ENCODE peak calls at places on chromosomes 11 and 22, in ten cellular contexts. One of them, this sample, is unnamed.

GRCh38 chr11:120316880-120317688 is 8.0 kb upstream of the TLCD5 start:
- DNase-seq in right atrium auricular region: peak
- DNase-seq in adrenal gland: peak
- DNase-seq in psoas muscle: no peak
- DNase-seq in HCT116: no peak
- DNase-seq in Peyer's patch: no peak
- DNase-seq in NB4: no peak
- DNase-seq in cardiac muscle cell: peak
- DNase-seq in pancreas: no peak
- DNase-seq in choroid plexus epithelial cell: peak
- DNase-seq in this sample: no peak

GRCh38 chr11:2847511-2847910 is 38.1 kb downstream of the CDKN1C start:
- DNase-seq in Peyer's patch: no peak
- DNase-seq in HCT116: no peak
- DNase-seq in choroid plexus epithelial cell: no peak
- DNase-seq in psoas muscle: no peak
- DNase-seq in adrenal gland: no peak
- DNase-seq in pancreas: no peak
- DNase-seq in right atrium auricular region: no peak
- DNase-seq in cardiac muscle cell: no peak
- DNase-seq in NB4: no peak
- DNase-seq in this sample: no peak

GRCh38 chr22:49812838-49813237 is 14.8 kb downstream of the BRD1 start:
- DNase-seq in Peyer's patch: no peak
- DNase-seq in choroid plexus epithelial cell: peak
- DNase-seq in right atrium auricular region: no peak
- DNase-seq in cardiac muscle cell: no peak
- DNase-seq in adrenal gland: peak
- DNase-seq in HCT116: no peak
- DNase-seq in NB4: no peak
- DNase-seq in pancreas: no peak
- DNase-seq in psoas muscle: peak
- DNase-seq in this sample: no peak

GRCh38 chr11:44506375-44507016 is 59.0 kb upstream of the CD82 start:
- DNase-seq in psoas muscle: no peak
- DNase-seq in adrenal gland: no peak
- DNase-seq in Peyer's patch: no peak
- DNase-seq in NB4: peak
- DNase-seq in cardiac muscle cell: no peak
- DNase-seq in right atrium auricular region: no peak
- DNase-seq in choroid plexus epithelial cell: no peak
- DNase-seq in pancreas: no peak
- DNase-seq in HCT116: peak
- DNase-seq in this sample: no peak

GRCh38 chr11:131204984-131205383 is 165.4 kb upstream of the NTM start:
- DNase-seq in pancreas: no peak
- DNase-seq in choroid plexus epithelial cell: no peak
- DNase-seq in Peyer's patch: no peak
- DNase-seq in HCT116: no peak
- DNase-seq in NB4: no peak
- DNase-seq in right atrium auricular region: no peak
- DNase-seq in adrenal gland: no peak
- DNase-seq in psoas muscle: no peak
- DNase-seq in cardiac muscle cell: no peak
- DNase-seq in this sample: no peak

GRCh38 chr11:108093128-108093904 is 28.1 kb upstream of the ACAT1 start:
- DNase-seq in HCT116: no peak
- DNase-seq in psoas muscle: no peak
- DNase-seq in cardiac muscle cell: no peak
- DNase-seq in choroid plexus epithelial cell: peak
- DNase-seq in adrenal gland: no peak
- DNase-seq in pancreas: no peak
- DNase-seq in right atrium auricular region: no peak
- DNase-seq in Peyer's patch: no peak
- DNase-seq in NB4: no peak
- DNase-seq in this sample: no peak

GRCh38 chr22:47106806-47107205 is 344.4 kb downstream of the TBC1D22A start:
- DNase-seq in adrenal gland: no peak
- DNase-seq in NB4: no peak
- DNase-seq in Peyer's patch: no peak
- DNase-seq in right atrium auricular region: no peak
- DNase-seq in choroid plexus epithelial cell: no peak
- DNase-seq in cardiac muscle cell: no peak
- DNase-seq in pancreas: no peak
- DNase-seq in HCT116: no peak
- DNase-seq in psoas muscle: no peak
- DNase-seq in this sample: no peak

GRCh38 chr11:121494355-121495099 is 41.8 kb upstream of the SORL1-AS1 start:
- DNase-seq in adrenal gland: no peak
- DNase-seq in Peyer's patch: peak
- DNase-seq in psoas muscle: no peak
- DNase-seq in pancreas: no peak
- DNase-seq in choroid plexus epithelial cell: no peak
- DNase-seq in right atrium auricular region: peak
- DNase-seq in HCT116: no peak
- DNase-seq in cardiac muscle cell: no peak
- DNase-seq in NB4: peak
- DNase-seq in this sample: peak

DNA sequence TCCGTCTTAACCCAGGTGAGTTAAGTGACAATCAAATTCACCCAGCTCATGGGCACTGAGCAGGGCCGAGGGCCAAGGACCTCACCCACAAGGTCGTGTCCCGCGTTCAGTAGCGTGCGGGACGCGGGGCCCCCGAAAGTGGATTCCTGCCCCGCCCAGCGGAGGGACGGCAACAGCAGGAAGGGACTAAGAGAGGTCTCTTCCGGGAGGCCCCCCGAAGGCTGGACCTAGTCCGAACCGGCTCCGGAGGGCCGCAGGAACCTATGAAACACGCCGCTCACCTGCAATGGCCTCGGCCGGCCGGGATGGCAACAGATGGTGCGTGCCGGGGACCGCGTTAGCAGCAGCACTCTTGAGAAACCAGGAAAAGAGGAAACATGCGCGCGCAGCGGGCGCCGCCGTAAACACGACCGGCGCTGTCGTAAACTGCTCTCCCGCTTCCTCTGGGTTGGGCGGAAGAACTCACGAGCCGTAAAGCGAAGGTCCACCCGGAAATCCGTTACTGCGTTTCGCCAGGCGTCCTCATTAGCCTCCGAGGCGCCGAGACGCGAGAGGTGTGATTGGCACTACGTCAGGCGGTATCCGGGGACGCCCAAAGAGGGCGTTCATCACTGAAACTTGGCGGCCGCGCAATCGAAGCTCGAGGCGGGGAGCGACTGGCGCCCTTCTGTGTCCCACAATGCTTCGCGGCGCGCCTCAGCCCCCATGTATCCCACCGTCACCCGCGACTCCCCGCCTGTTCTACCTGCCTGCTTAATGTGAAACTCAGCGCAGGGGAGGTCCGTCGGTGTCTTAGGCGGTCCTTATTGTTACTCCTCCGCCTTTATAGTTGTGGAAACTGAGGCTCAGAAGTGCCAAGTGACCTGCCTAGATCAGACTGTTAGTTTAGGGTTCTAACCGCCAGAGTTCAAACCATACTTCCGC is at the start of gene EIF3D:
- DNase-seq in cardiac muscle cell: peak
- DNase-seq in psoas muscle: peak
- DNase-seq in NB4: peak
- DNase-seq in Peyer's patch: peak
- DNase-seq in HCT116: peak
- DNase-seq in adrenal gland: peak
- DNase-seq in pancreas: peak
- DNase-seq in choroid plexus epithelial cell: peak
- DNase-seq in right atrium auricular region: peak
- DNase-seq in this sample: peak
- TF ChIP-seq CTCF in cardiac muscle cell: no peak
- TF ChIP-seq CTCF in psoas muscle: no peak
- TF ChIP-seq CTCF in NB4: no peak
- TF ChIP-seq CTCF in Peyer's patch: peak
- TF ChIP-seq CTCF in HCT116: no peak
- TF ChIP-seq CTCF in adrenal gland: no peak
- TF ChIP-seq CTCF in pancreas: no peak
- TF ChIP-seq CTCF in choroid plexus epithelial cell: no peak
- TF ChIP-seq CTCF in right atrium auricular region: no peak
- TF ChIP-seq CTCF in this sample: no peak

DNA sequence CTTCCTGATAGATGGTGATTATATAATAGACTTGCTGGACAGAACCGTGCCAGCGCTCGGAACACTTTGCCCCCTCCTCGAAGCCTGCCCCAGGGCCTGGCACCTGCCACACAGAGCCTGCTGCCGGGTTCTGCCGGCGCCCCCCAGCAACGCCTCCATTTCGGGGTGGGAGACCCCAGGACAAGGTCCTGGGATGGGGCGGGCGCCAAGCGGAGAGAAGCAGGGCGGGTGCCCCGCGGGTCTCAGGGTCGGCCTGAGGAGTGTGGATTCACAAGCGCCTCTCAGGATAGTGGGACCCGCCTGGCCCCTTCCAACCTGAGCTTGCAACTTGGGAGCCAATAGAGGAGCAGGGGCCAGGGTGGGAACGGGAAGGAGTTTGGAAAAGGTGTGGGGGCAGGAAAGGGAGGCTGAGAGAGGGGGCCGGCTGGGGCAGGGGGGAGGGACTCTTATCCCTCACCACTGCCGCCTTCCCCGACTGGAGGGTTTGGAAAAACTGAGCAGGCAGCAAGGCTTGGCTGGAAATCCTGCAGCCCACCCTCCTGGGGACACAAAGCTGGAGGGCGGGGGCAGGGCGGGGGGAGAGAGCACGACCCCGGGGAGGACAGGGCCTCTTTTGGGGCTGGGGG is 3.3 kb upstream of the BCL9L start:
- DNase-seq in right atrium auricular region: no peak
- DNase-seq in Peyer's patch: no peak
- DNase-seq in pancreas: peak
- DNase-seq in choroid plexus epithelial cell: peak
- DNase-seq in psoas muscle: no peak
- DNase-seq in NB4: no peak
- DNase-seq in adrenal gland: peak
- DNase-seq in HCT116: no peak
- DNase-seq in cardiac muscle cell: peak
- DNase-seq in this sample: peak
- TF ChIP-seq CTCF in right atrium auricular region: no peak
- TF ChIP-seq CTCF in Peyer's patch: no peak
- TF ChIP-seq CTCF in pancreas: no peak
- TF ChIP-seq CTCF in choroid plexus epithelial cell: no peak
- TF ChIP-seq CTCF in psoas muscle: no peak
- TF ChIP-seq CTCF in NB4: no peak
- TF ChIP-seq CTCF in adrenal gland: no peak
- TF ChIP-seq CTCF in HCT116: no peak
- TF ChIP-seq CTCF in cardiac muscle cell: no peak
- TF ChIP-seq CTCF in this sample: no peak

GRCh38 chr11:65311197-65311631 is 3.5 kb upstream of the CDC42EP2 start:
- DNase-seq in Peyer's patch: no peak
- DNase-seq in pancreas: peak
- DNase-seq in psoas muscle: no peak
- DNase-seq in NB4: no peak
- DNase-seq in HCT116: no peak
- DNase-seq in right atrium auricular region: peak
- DNase-seq in cardiac muscle cell: no peak
- DNase-seq in choroid plexus epithelial cell: no peak
- DNase-seq in adrenal gland: no peak
- DNase-seq in this sample: no peak

GRCh38 chr11:65310215-65310614 is 4.5 kb upstream of the CDC42EP2 start:
- DNase-seq in cardiac muscle cell: no peak
- DNase-seq in psoas muscle: peak
- DNase-seq in pancreas: peak
- DNase-seq in choroid plexus epithelial cell: peak
- DNase-seq in Peyer's patch: no peak
- DNase-seq in right atrium auricular region: no peak
- DNase-seq in adrenal gland: peak
- DNase-seq in NB4: no peak
- DNase-seq in HCT116: no peak
- DNase-seq in this sample: no peak

GRCh38 chr11:65308281-65308891 is 6.3 kb upstream of the CDC42EP2 start:
- DNase-seq in right atrium auricular region: no peak
- DNase-seq in adrenal gland: no peak
- DNase-seq in pancreas: peak
- DNase-seq in Peyer's patch: no peak
- DNase-seq in psoas muscle: peak
- DNase-seq in cardiac muscle cell: no peak
- DNase-seq in choroid plexus epithelial cell: peak
- DNase-seq in NB4: no peak
- DNase-seq in HCT116: no peak
- DNase-seq in this sample: no peak

GRCh38 chr11:65309006-65309405 is 5.7 kb upstream of the CDC42EP2 start:
- DNase-seq in cardiac muscle cell: no peak
- DNase-seq in pancreas: no peak
- DNase-seq in Peyer's patch: no peak
- DNase-seq in HCT116: no peak
- DNase-seq in adrenal gland: no peak
- DNase-seq in psoas muscle: peak
- DNase-seq in right atrium auricular region: no peak
- DNase-seq in choroid plexus epithelial cell: no peak
- DNase-seq in NB4: no peak
- DNase-seq in this sample: no peak

DNA sequence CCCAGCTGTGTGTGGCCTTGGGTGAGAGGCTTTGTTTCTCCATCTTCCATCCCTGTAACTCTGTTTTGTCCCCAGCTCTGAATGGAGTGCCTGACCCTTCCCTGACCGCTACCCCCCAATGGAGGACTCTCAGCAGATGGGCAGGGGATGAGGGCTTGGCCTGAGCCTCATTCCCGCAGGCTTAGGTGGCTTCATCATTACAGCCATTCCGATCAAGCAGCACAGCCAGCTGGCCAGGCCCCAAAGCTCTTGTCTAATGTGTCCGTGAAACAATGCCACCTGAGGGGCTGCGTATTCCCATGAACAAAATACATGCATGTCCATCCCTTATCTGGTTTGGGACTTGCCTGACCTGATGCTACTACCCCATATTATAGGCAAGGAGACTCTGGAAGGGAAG is 3.9 kb upstream of the CDC42EP2 start:
- DNase-seq in adrenal gland: no peak
- DNase-seq in psoas muscle: peak
- DNase-seq in HCT116: no peak
- DNase-seq in NB4: no peak
- DNase-seq in cardiac muscle cell: no peak
- DNase-seq in Peyer's patch: no peak
- DNase-seq in choroid plexus epithelial cell: no peak
- DNase-seq in pancreas: no peak
- DNase-seq in right atrium auricular region: no peak
- DNase-seq in this sample: no peak
- TF ChIP-seq CTCF in adrenal gland: no peak
- TF ChIP-seq CTCF in psoas muscle: no peak
- TF ChIP-seq CTCF in HCT116: no peak
- TF ChIP-seq CTCF in NB4: no peak
- TF ChIP-seq CTCF in cardiac muscle cell: no peak
- TF ChIP-seq CTCF in Peyer's patch: no peak
- TF ChIP-seq CTCF in choroid plexus epithelial cell: no peak
- TF ChIP-seq CTCF in pancreas: no peak
- TF ChIP-seq CTCF in right atrium auricular region: no peak
- TF ChIP-seq CTCF in this sample: no peak

DNA sequence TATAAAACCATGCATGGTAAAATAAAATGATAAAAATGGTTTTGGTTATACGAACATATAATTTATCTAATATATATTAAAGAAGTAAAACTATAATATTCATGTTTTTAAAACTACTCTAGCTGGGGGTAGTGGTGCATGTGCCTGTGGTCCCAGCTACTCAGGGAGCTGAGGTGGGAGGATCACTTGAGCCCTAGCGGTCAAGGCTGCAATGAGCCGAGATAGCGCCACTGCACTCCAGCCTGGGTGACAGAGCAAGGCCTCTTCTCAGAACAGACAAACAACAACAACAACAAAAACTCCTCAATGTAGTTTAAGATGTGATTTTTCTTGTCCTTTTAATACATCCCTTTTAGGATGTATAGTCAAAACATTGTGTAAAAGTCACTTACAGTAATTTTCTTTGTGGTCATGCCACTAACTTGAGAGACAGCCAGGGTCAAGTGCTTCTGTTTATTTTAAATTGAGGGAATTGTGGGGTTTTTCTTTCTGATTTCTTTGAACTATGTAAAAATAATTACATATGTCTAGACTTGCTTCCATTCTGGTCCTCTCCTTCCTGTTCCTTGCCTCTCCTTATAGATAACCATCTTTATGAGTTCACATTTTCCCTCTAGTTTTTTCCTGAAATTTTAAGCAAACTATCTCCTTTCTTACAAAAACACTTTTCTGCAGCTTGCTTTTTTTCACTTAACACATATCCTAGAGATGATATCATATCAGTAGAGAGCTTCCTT is 9.2 kb downstream of the OR2AT4 start:
- DNase-seq in cardiac muscle cell: no peak
- DNase-seq in choroid plexus epithelial cell: no peak
- DNase-seq in HCT116: no peak
- DNase-seq in psoas muscle: no peak
- DNase-seq in adrenal gland: no peak
- DNase-seq in NB4: no peak
- DNase-seq in pancreas: no peak
- DNase-seq in right atrium auricular region: no peak
- DNase-seq in Peyer's patch: no peak
- DNase-seq in this sample: no peak
- TF ChIP-seq CTCF in cardiac muscle cell: no peak
- TF ChIP-seq CTCF in choroid plexus epithelial cell: peak
- TF ChIP-seq CTCF in HCT116: no peak
- TF ChIP-seq CTCF in psoas muscle: no peak
- TF ChIP-seq CTCF in adrenal gland: no peak
- TF ChIP-seq CTCF in NB4: no peak
- TF ChIP-seq CTCF in pancreas: no peak
- TF ChIP-seq CTCF in right atrium auricular region: no peak
- TF ChIP-seq CTCF in Peyer's patch: no peak
- TF ChIP-seq CTCF in this sample: no peak

This sample was measured in testis.